ENCODE peak calls at places on chromosomes 3 and 15, in seven cellular contexts. Z, Y, K, P, L, U and X are unnamed samples.

GRCh38 chr15:65766422-65767263 is 25.4 kb downstream of the DENND4A start:
- DNase-seq in P (no peak), U (no peak), K (no peak), L (no peak), Z (no peak), Y (no peak), X (no peak)

GRCh38 chr3:117184574-117184973 is 475.0 kb downstream of the TUSC7 start:
- DNase-seq in L (no peak), Y (peak), U (no peak), K (no peak), Z (no peak), P (no peak), X (no peak)

GRCh38 chr3:23055733-23056376 is 147.3 kb upstream of the UBE2E2 start:
- DNase-seq in K (no peak), Y (peak), Z (no peak), P (no peak), L (no peak), U (no peak), X (no peak)

GRCh38 chr15:59191855-59192237 is 14.8 kb upstream of the LDHAL6B start:
- DNase-seq in K (no peak), U (no peak), Y (peak), L (no peak), Z (no peak), P (no peak), X (no peak)

GRCh38 chr3:126342991-126343661 is 14.1 kb downstream of the KLF15 start:
- DNase-seq in P (no peak), U (no peak), L (no peak), K (no peak), Z (no peak), Y (peak), X (no peak)

GRCh38 chr3:88000853-88001252 is 58.0 kb downstream of the CGGBP1 start:
- DNase-seq in K (no peak), U (peak), L (peak), P (peak), Y (no peak), Z (no peak), X (no peak)

GRCh38 chr3:101577276-101577675 is 3.3 kb downstream of the PCNP start:
- DNase-seq in L (no peak), P (no peak), Z (no peak), U (no peak), Y (no peak), K (no peak), X (no peak)

GRCh38 chr3:77348244-77348855 is 308.5 kb downstream of the ROBO2 start:
- DNase-seq in U (no peak), K (peak), Z (no peak), P (no peak), Y (peak), L (no peak), X (no peak)

GRCh38 chr3:101170047-101170771 is 150.2 kb downstream of the IMPG2 start:
- DNase-seq in Y (no peak), Z (no peak), P (peak), L (no peak), K (no peak), U (no peak), X (no peak)

GRCh38 chr3:52085883-52086282 is 29.5 kb upstream of the DUSP7 start:
- DNase-seq in U (peak), Y (no peak), P (peak), L (no peak), K (no peak), Z (no peak), X (no peak)

GRCh38 chr3:23172059-23172458 is 31.1 kb upstream of the UBE2E2 start:
- DNase-seq in Z (no peak), L (no peak), Y (no peak), P (no peak), U (no peak), K (no peak), X (no peak)

GRCh38 chr3:139118835-139119234 is 74.1 kb upstream of the PRR23C start:
- DNase-seq in Z (no peak), K (no peak), U (no peak), P (no peak), Y (no peak), L (no peak), X (no peak)

GRCh38 chr3:140708815-140709214 is 31.0 kb downstream of the TRIM42 start:
- DNase-seq in P (no peak), L (no peak), Z (no peak), U (no peak), Y (peak), K (no peak), X (no peak)

GRCh38 chr15:78291052-78291451 is 8.4 kb downstream of the SKIC8 start:
- DNase-seq in Z (no peak), Y (no peak), P (no peak), K (no peak), L (no peak), U (no peak), X (no peak)

GRCh38 chr3:123803521-123803920 is 80.6 kb downstream of the MYLK start:
- DNase-seq in L (no peak), P (no peak), Y (no peak), K (no peak), Z (no peak), U (no peak), X (no peak)

GRCh38 chr3:120280026-120280425 is 5.0 kb downstream of the GPR156 start:
- DNase-seq in U (no peak), Z (no peak), L (no peak), K (no peak), Y (no peak), P (no peak), X (no peak)

GRCh38 chr3:129419476-129419875 is 9.0 kb downstream of the EFCAB12 start:
- DNase-seq in Y (no peak), U (no peak), P (no peak), Z (no peak), L (no peak), K (no peak), X (no peak)